ENCODE peak calls at places on chromosomes 13 and 19, in six cellular contexts. O, X, E, P, U and B are unnamed samples.

GRCh38 chr19:43337737-43338136 is 15.7 kb upstream of the CD177 start:
- DNase-seq in U (no peak), X (no peak), P (no peak), E (no peak), O (no peak), B (peak)

GRCh38 chr13:50798923-50799322 is 44.6 kb downstream of the DLEU7 start:
- DNase-seq in P (no peak), O (no peak), U (no peak), X (no peak), E (no peak), B (no peak)

GRCh38 chr13:31476266-31476665 is 263.1 kb upstream of the RXFP2 start:
- DNase-seq in P (no peak), U (no peak), O (no peak), E (no peak), X (no peak), B (no peak)

GRCh38 chr13:114068723-114069322 is 63.6 kb downstream of the RASA3 start:
- DNase-seq in E (no peak), P (no peak), U (no peak), X (no peak), O (no peak), B (no peak)

GRCh38 chr13:79870123-79870522 is 389.2 kb downstream of the NDFIP2 start:
- DNase-seq in E (no peak), X (no peak), P (no peak), U (no peak), O (no peak), B (no peak)

GRCh38 chr19:10535613-10536012 is 8.1 kb upstream of the ATG4D start:
- DNase-seq in P (no peak), E (no peak), U (no peak), O (no peak), X (no peak), B (no peak)

GRCh38 chr13:23375007-23375971 is 58.2 kb downstream of the SACS start:
- DNase-seq in U (peak), P (peak), E (peak), O (peak), X (peak), B (peak)

GRCh38 chr19:4717191-4717965 is 6.3 kb downstream of the DPP9 start:
- DNase-seq in O (no peak), X (no peak), P (no peak), U (no peak), E (no peak), B (no peak)

GRCh38 chr19:34667349-34668076 is 9.4 kb downstream of the SCGB2B2 start:
- DNase-seq in U (no peak), O (no peak), P (no peak), X (no peak), E (no peak), B (no peak)

GRCh38 chr19:50204081-50204428 is 633 bp downstream of the MYH14 start:
- DNase-seq in O (no peak), X (no peak), P (no peak), U (no peak), E (no peak), B (no peak)

GRCh38 chr19:50207730-50208129 is 4.3 kb downstream of the MYH14 start:
- DNase-seq in E (no peak), X (no peak), P (no peak), U (peak), O (no peak), B (no peak)

GRCh38 chr19:50204811-50205675 is 1.6 kb downstream of the MYH14 start:
- DNase-seq in E (no peak), X (no peak), O (peak), P (no peak), U (no peak), B (peak)

GRCh38 chr19:50205681-50206138 is 2.3 kb downstream of the MYH14 start:
- DNase-seq in E (no peak), O (no peak), U (no peak), P (no peak), X (no peak), B (peak)

DNA sequence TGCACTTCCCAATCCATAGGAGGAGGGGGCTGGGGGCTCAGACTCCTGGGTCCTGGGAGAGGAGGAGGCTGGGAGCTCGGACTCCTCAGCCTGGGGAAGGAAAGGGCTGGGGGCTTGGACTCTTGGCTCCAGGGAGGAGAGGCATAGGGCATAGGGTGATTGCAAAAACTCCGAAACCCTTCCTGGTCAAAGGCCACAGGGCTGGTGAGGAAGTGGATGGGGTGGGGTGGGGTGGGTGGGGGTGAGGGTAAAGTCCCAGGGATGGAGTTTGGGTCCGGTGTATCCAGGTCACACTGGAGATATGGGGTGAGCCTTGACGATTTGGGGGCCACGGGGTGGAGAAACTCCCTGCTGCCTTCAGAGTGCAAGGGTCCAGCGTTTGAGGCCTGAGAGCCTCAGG is 2.8 kb downstream of the MYH14 start:
- DNase-seq in X (no peak), O (no peak), U (no peak), E (no peak), P (no peak), B (peak)
- H3K4me3 ChIP-seq in X (no peak), O (peak), U (no peak), E (no peak), P (no peak), B (peak)

GRCh38 chr19:46487178-46487801 is 8.4 kb downstream of the PNMA8B start:
- DNase-seq in P (no peak), X (no peak), O (no peak), U (peak), E (no peak), B (no peak)

GRCh38 chr19:46488551-46488950 is 7.1 kb downstream of the PNMA8B start:
- DNase-seq in O (no peak), P (no peak), E (no peak), U (peak), X (no peak), B (no peak)

GRCh38 chr19:46490774-46491173 is 4.9 kb downstream of the PNMA8B start:
- DNase-seq in P (no peak), E (no peak), U (no peak), X (no peak), O (no peak), B (no peak)

GRCh38 chr19:46487802-46488445 is 7.7 kb downstream of the PNMA8B start:
- DNase-seq in E (peak), X (peak), P (peak), O (peak), U (peak), B (peak)

DNA sequence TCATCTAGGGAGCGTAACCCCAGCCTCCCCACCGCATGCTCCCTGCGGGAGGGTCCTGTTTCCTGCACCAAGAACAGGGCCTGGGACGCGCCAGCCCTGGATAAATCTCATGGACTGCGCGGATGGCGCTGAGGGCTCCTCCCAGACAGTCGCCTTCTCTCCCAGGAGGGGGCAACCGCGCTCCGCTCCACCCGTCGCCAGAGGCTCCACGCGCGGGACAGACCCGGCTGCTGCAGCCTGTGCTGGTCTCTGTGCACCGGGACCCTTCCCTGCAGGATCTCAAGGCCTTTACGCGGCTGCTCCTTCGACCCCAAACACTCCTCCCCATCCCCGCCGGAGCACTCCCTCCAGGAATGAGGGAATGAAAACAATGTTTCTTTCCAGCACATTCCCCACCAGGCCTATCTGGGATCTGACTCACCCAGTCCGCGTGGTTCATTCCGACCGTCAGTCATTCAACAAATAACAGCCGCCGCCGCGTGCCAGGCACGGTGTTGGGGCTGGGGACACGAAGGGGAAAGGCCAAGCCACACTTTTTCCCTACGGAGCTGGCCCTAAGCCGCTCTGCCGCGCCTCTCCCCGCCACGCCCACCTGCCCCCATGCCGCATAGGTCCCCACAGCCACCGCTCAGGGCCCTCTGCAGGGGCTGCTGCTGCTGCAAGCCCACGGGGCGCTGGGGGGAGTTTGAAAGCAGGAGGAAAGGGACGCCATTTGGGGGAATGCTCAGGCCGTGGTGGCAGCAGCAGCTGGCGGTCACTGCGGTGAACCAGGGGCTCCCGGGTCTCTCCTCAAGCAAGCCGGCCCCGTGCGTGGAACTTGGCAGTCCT is 6.0 kb downstream of the PNMA8B start:
- DNase-seq in P (no peak), U (peak), E (no peak), O (peak), X (no peak), B (no peak)
- H3K4me3 ChIP-seq in P (no peak), U (no peak), E (no peak), O (peak), X (no peak), B (no peak)

GRCh38 chr19:588758-589692 is 656 bp upstream of the HCN2 start:
- DNase-seq in E (no peak), O (no peak), U (no peak), X (no peak), P (no peak), B (no peak)

GRCh38 chr19:591099-591958 is 1.6 kb downstream of the HCN2 start:
- DNase-seq in X (no peak), U (no peak), O (no peak), E (no peak), P (no peak), B (no peak)

GRCh38 chr19:589693-590395 is at the start of gene HCN2:
- DNase-seq in X (no peak), P (no peak), U (no peak), O (no peak), E (no peak), B (no peak)

GRCh38 chr19:590750-591098 is 1.0 kb downstream of the HCN2 start:
- DNase-seq in P (no peak), O (no peak), E (no peak), X (no peak), U (no peak), B (no peak)

GRCh38 chr19:590396-590745 is 690 bp downstream of the HCN2 start:
- DNase-seq in X (no peak), U (no peak), O (no peak), P (no peak), E (peak), B (no peak)
- H3K4me3 ChIP-seq in X (no peak), U (no peak), O (peak), P (no peak), E (no peak), B (no peak)

DNA sequence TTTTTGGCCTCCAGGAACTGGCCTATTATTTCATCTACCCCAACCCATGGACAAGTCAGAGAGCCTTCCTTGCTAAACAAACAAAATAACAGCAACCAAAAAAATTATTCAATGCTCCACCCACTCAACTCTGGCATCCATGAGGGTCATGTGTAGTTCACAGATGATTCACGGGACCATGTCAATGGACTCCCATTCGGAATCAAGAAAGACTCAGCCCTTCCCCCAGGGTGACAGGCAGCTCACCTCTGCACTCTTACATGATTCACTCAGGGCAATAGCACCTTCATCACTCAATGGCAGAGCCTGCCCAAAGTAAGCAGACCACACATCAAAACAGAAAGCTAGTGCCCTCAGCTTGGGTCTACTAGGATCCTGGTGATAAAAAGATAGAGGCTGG is 14.3 kb upstream of the SCEL start:
- DNase-seq in P (no peak), E (no peak), O (no peak), X (no peak), U (no peak), B (no peak)
- H3K4me3 ChIP-seq in P (no peak), E (no peak), O (no peak), X (no peak), U (no peak), B (no peak)

GRCh38 chr19:38795549-38795948 is 6.5 kb downstream of the LGALS7B start:
- DNase-seq in P (no peak), U (no peak), O (no peak), E (no peak), X (no peak), B (no peak)

GRCh38 chr19:38793671-38794070 is 4.7 kb downstream of the LGALS7B start:
- DNase-seq in P (no peak), O (no peak), X (no peak), E (no peak), U (no peak), B (no peak)

GRCh38 chr19:38796154-38796553 is 7.2 kb downstream of the LGALS7B start:
- DNase-seq in O (no peak), U (no peak), X (no peak), E (no peak), P (no peak), B (no peak)

GRCh38 chr19:38793186-38793585 is 4.2 kb downstream of the LGALS7B start:
- DNase-seq in E (no peak), X (no peak), O (no peak), U (no peak), P (no peak), B (no peak)

GRCh38 chr19:38792250-38793111 is 3.5 kb downstream of the LGALS7B start:
- DNase-seq in X (peak), U (peak), O (peak), E (peak), P (peak), B (peak)
- H3K4me3 ChIP-seq in X (no peak), U (no peak), O (peak), E (peak), P (no peak), B (peak)

GRCh38 chr19:31533114-31533513 is 183.9 kb upstream of the TSHZ3 start:
- DNase-seq in U (no peak), O (no peak), P (no peak), X (no peak), E (no peak), B (no peak)
- H3K4me3 ChIP-seq in U (no peak), O (no peak), P (no peak), X (no peak), E (no peak), B (no peak)

GRCh38 chr19:18194554-18195238 is 1.7 kb downstream of the MPV17L2 start:
- DNase-seq in P (no peak), E (peak), O (no peak), U (peak), X (no peak), B (peak)
- H3K4me3 ChIP-seq in P (peak), E (peak), O (peak), U (no peak), X (no peak), B (peak)

GRCh38 chr19:15945301-15945700 is 3.5 kb upstream of the OR10H4 start:
- DNase-seq in O (no peak), X (no peak), U (no peak), P (no peak), E (no peak), B (no peak)
- H3K4me3 ChIP-seq in O (no peak), X (no peak), U (no peak), P (no peak), E (no peak), B (no peak)

GRCh38 chr19:31297991-31298390 is 51.2 kb downstream of the TSHZ3 start:
- DNase-seq in X (no peak), U (no peak), E (no peak), O (no peak), P (no peak), B (no peak)

GRCh38 chr19:31294189-31294588 is 55.0 kb downstream of the TSHZ3 start:
- DNase-seq in X (no peak), U (no peak), P (no peak), E (no peak), O (no peak), B (no peak)

GRCh38 chr19:31292639-31293185 is 56.5 kb downstream of the TSHZ3 start:
- DNase-seq in P (no peak), X (no peak), E (no peak), O (no peak), U (no peak), B (no peak)

GRCh38 chr19:31300406-31300805 is 48.8 kb downstream of the TSHZ3 start:
- DNase-seq in X (no peak), O (no peak), U (no peak), P (no peak), E (no peak), B (no peak)

GRCh38 chr19:31296741-31297390 is 52.4 kb downstream of the TSHZ3 start:
- DNase-seq in U (no peak), O (no peak), X (no peak), P (no peak), E (no peak), B (no peak)
- H3K4me3 ChIP-seq in U (no peak), O (no peak), X (no peak), P (no peak), E (no peak), B (no peak)